ENCODE peak calls at places on chromosomes 6 and 20, in seven cellular contexts. One of them, this sample, is unnamed.

GRCh38 chr6:14804444-14805210 is 441.2 kb upstream of the JARID2 start:
- DNase-seq in Karpas-422: no peak
- DNase-seq in NCI-H1436: no peak
- DNase-seq in progenitor cell of endocrine pancreas: no peak
- DNase-seq in PC-3: no peak
- DNase-seq in H4: peak; percentile 73
- DNase-seq in C1 segment of cervical spinal cord: peak; percentile 31
- DNase-seq in this sample: peak; percentile 38

GRCh38 chr6:89749918-89750317 is 69.7 kb downstream of the MDN1 start:
- DNase-seq in PC-3: no peak
- DNase-seq in H4: no peak
- DNase-seq in Karpas-422: no peak
- DNase-seq in NCI-H1436: no peak
- DNase-seq in progenitor cell of endocrine pancreas: no peak
- DNase-seq in C1 segment of cervical spinal cord: no peak
- DNase-seq in this sample: no peak

GRCh38 chr6:21664263-21665081 is 70.9 kb downstream of the SOX4 start:
- DNase-seq in Karpas-422: no peak
- DNase-seq in NCI-H1436: no peak
- DNase-seq in PC-3: no peak
- DNase-seq in progenitor cell of endocrine pancreas: peak; percentile 30
- DNase-seq in C1 segment of cervical spinal cord: no peak
- DNase-seq in H4: no peak
- DNase-seq in this sample: no peak

GRCh38 chr20:3137492-3137891 is 22.2 kb downstream of the FASTKD5 start:
- DNase-seq in NCI-H1436: no peak
- DNase-seq in progenitor cell of endocrine pancreas: no peak
- DNase-seq in H4: no peak
- DNase-seq in PC-3: no peak
- DNase-seq in C1 segment of cervical spinal cord: no peak
- DNase-seq in Karpas-422: no peak
- DNase-seq in this sample: no peak

GRCh38 chr6:155050311-155050710 is 55.2 kb downstream of the TIAM2 start:
- DNase-seq in progenitor cell of endocrine pancreas: no peak
- DNase-seq in NCI-H1436: no peak
- DNase-seq in C1 segment of cervical spinal cord: no peak
- DNase-seq in H4: no peak
- DNase-seq in Karpas-422: no peak
- DNase-seq in PC-3: peak; percentile 22
- DNase-seq in this sample: peak; percentile 87

GRCh38 chr6:143705564-143705963 is 27.8 kb downstream of the PHACTR2 start:
- DNase-seq in H4: no peak
- DNase-seq in PC-3: no peak
- DNase-seq in NCI-H1436: no peak
- DNase-seq in progenitor cell of endocrine pancreas: no peak
- DNase-seq in Karpas-422: no peak
- DNase-seq in C1 segment of cervical spinal cord: no peak
- DNase-seq in this sample: no peak

GRCh38 chr20:4068708-4069107 is 53.4 kb upstream of the RNF24 start:
- DNase-seq in NCI-H1436: no peak
- DNase-seq in Karpas-422: no peak
- DNase-seq in progenitor cell of endocrine pancreas: no peak
- DNase-seq in C1 segment of cervical spinal cord: no peak
- DNase-seq in PC-3: peak; percentile 46
- DNase-seq in H4: no peak
- DNase-seq in this sample: no peak

GRCh38 chr6:142827356-142827755 is 117.6 kb downstream of the HIVEP2 start:
- DNase-seq in PC-3: no peak
- DNase-seq in Karpas-422: no peak
- DNase-seq in progenitor cell of endocrine pancreas: no peak
- DNase-seq in NCI-H1436: no peak
- DNase-seq in H4: no peak
- DNase-seq in C1 segment of cervical spinal cord: no peak
- DNase-seq in this sample: no peak

GRCh38 chr20:48826883-48827771 is 672 bp downstream of the PREX1 start:
- DNase-seq in Karpas-422: no peak
- DNase-seq in PC-3: peak; percentile 24
- DNase-seq in C1 segment of cervical spinal cord: no peak
- DNase-seq in H4: peak; percentile 26
- DNase-seq in NCI-H1436: no peak
- DNase-seq in progenitor cell of endocrine pancreas: no peak
- DNase-seq in this sample: peak; percentile 48

GRCh38 chr6:45003961-45004360 is 324.2 kb upstream of the RUNX2 start:
- DNase-seq in Karpas-422: no peak
- DNase-seq in progenitor cell of endocrine pancreas: no peak
- DNase-seq in PC-3: no peak
- DNase-seq in C1 segment of cervical spinal cord: no peak
- DNase-seq in H4: no peak
- DNase-seq in NCI-H1436: no peak
- DNase-seq in this sample: no peak

GRCh38 chr6:7542065-7542877 is 800 bp downstream of the DSP start:
- DNase-seq in C1 segment of cervical spinal cord: no peak
- DNase-seq in progenitor cell of endocrine pancreas: peak; percentile 30
- DNase-seq in NCI-H1436: no peak
- DNase-seq in H4: no peak
- DNase-seq in Karpas-422: peak; percentile 7
- DNase-seq in PC-3: peak; percentile 35
- DNase-seq in this sample: no peak

GRCh38 chr20:13158339-13158738 is 62.7 kb upstream of the ISM1 start:
- DNase-seq in PC-3: no peak
- DNase-seq in H4: no peak
- DNase-seq in NCI-H1436: no peak
- DNase-seq in C1 segment of cervical spinal cord: no peak
- DNase-seq in progenitor cell of endocrine pancreas: no peak
- DNase-seq in Karpas-422: no peak
- DNase-seq in this sample: no peak

GRCh38 chr6:1612902-1613301 is 3.2 kb downstream of the FOXC1 start:
- DNase-seq in PC-3: peak; percentile 84
- DNase-seq in H4: peak; percentile 42
- DNase-seq in NCI-H1436: no peak
- DNase-seq in C1 segment of cervical spinal cord: no peak
- DNase-seq in progenitor cell of endocrine pancreas: no peak
- DNase-seq in Karpas-422: no peak
- DNase-seq in this sample: peak; percentile 60

GRCh38 chr6:20497200-20497820 is 36.9 kb upstream of the CDKAL1 start:
- DNase-seq in H4: no peak
- DNase-seq in PC-3: no peak
- DNase-seq in NCI-H1436: no peak
- DNase-seq in progenitor cell of endocrine pancreas: no peak
- DNase-seq in Karpas-422: no peak
- DNase-seq in C1 segment of cervical spinal cord: no peak
- DNase-seq in this sample: peak; percentile 37